ENCODE peak calls at places on chromosomes 4 and X, in four cellular contexts. F is GM12878, P is fibroblast of mammary gland, J is Panc1. M is an unnamed sample.

GRCh38 chr4:3462790-3463415 is at the start of gene DOK7:
- DNase-seq in F (no peak), P (no peak), J (no peak), M (no peak)

GRCh38 chrX:16839852-16840460 is 30.2 kb downstream of the RBBP7 start:
- DNase-seq in F (no peak), P (peak; percentile 83), J (no peak), M (no peak)

GRCh38 chr4:47926667-47927258 is 12.4 kb upstream of the NFXL1 start:
- DNase-seq in F (no peak), P (peak; percentile 57), J (peak; percentile 27), M (no peak)

GRCh38 chr4:153248641-153249198 is 44.5 kb downstream of the TRIM2 start:
- DNase-seq in F (no peak), P (no peak), J (no peak), M (no peak)

GRCh38 chr4:47729086-47729763 is 108.6 kb downstream of the CORIN start:
- DNase-seq in F (no peak), P (no peak), J (no peak), M (no peak)

GRCh38 chrX:13165266-13165665 is 120.8 kb upstream of the FAM9C start:
- DNase-seq in F (no peak), P (peak; percentile 43), J (no peak), M (no peak)

GRCh38 chr4:71540749-71541269 is 202.0 kb downstream of the SLC4A4 start:
- DNase-seq in F (no peak), P (no peak), J (no peak), M (no peak)

GRCh38 chr4:125317526-125317880 is 2.7 kb downstream of the FAT4 start:
- DNase-seq in F (no peak), P (peak; percentile 68), J (no peak), M (no peak)

GRCh38 chrX:53321216-53321942 is 40.0 kb upstream of the IQSEC2 start:
- DNase-seq in F (no peak), P (no peak), J (no peak), M (no peak)

GRCh38 chr4:120922390-120923200 is at the start of gene PRDM5:
- DNase-seq in F (no peak), P (peak; percentile 64), J (no peak), M (no peak)

GRCh38 chrX:1546601-1547275 is 9.8 kb upstream of the P2RY8 start:
- DNase-seq in F (no peak), P (no peak), J (no peak), M (no peak)

GRCh38 chrX:16771483-16772398 is 14.5 kb upstream of the TXLNG start:
- DNase-seq in F (no peak), P (peak; percentile 88), J (peak; percentile 20), M (no peak)

GRCh38 chr4:138910914-138911336 is 104.7 kb upstream of the NOCT start:
- DNase-seq in F (no peak), P (peak; percentile 70), J (peak; percentile 25), M (no peak)

DNA sequence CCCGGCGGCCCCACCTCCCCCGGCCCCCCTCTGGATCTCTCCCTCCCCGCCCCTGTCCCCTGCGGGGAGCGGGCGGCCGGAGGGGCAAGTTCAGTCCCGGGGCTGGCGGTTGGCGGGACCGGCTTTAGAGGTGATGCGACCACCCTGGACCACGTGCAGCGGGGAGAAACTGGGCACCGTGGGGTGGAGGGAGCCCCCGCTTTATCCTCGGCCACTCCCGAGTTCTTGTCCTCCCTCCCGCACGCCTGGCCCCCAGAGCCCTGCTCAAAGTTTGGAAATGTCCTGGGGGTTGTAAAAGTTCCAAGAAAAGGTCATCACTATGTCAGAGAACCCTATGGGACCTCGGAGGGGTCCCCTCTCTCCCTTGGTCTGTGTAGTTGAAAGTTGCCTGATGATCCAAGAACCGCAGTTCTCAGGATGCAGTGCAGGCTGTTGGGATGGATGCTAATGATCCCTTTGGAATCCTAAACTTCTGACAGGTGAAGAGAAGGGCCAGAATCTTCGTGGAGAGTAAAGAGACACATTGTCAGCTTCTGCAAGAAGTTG is 411 bp upstream of the VEGFC start:
- DNase-seq in F (no peak), P (no peak), J (no peak), M (no peak)
- H3K4me3 ChIP-seq in F (no peak overlapping the region), P (peak overlapping the region; percentile 35), J (peak overlapping the region; percentile 63), M (no peak overlapping the region)

DNA sequence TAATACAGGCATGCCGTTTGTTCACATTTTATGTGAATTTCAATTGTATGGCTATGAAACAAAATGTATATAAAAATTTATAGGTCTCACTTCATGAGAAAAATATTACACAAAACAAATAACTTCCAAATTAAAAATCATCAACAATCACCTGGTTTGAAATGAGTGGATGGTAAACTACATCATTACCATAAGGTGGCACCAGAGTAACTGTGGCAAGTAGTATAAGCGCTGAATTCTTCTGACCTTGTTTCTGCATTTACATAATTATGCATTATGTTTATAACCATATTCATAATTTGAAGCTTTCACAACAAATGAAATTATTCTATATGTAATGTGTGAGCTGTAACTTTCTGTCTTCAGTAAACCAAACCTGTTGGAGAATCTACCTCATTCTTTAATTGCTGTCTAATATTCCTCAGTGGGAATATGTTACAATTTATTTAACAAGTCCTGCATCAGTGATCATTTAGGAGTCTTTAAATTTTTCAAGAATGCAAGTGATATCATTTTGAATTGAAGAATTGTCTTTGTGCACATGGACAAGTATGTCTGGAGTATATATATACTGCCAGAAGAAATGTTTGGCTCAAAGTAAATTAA is 55.2 kb downstream of the MMRN1 start:
- DNase-seq in F (no peak), P (peak; percentile 1), J (no peak), M (no peak)
- TF ChIP-seq CTCF in F (peak; percentile 47), P (peak; percentile 20), J (peak; percentile 43), M (no peak)

GRCh38 chrX:55908685-55909212 is 191.2 kb downstream of the RRAGB start:
- DNase-seq in F (no peak), P (peak; percentile 2), J (no peak), M (no peak)
- H3K4me3 ChIP-seq in F (peak overlapping the region; percentile 76), P (peak overlapping the region; percentile 53), J (peak overlapping the region; percentile 56), M (peak overlapping the region; percentile 85)

DNA sequence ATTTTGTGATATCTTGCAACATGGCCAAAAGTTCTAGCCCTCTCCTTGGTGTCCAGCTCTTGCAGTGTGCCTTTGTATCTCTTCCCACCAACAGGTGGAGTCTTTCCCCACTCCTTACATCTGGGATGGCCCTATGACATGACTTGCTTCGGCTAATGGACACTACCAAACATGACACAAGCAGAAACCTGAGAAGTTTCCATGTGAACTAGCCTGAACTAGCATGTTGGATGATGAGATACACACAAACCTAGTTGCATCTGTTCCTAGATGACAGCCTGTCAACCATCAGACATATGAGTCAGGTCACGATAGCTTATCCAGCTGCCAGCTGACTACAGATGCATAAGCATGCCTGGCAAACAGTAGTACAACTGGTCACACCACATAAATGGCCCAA is 207.5 kb upstream of the FTHL17 start:
- DNase-seq in F (no peak), P (peak; percentile 42), J (no peak), M (no peak)
- TF ChIP-seq CTCF in F (no peak), P (peak; percentile 40), J (peak; percentile 16), M (no peak)

GRCh38 chr4:40193578-40193977 is 3.3 kb upstream of the RHOH start:
- DNase-seq in F (no peak), P (no peak), J (no peak), M (no peak)

GRCh38 chr4:40193018-40193571 is 3.7 kb upstream of the RHOH start:
- DNase-seq in F (no peak), P (no peak), J (no peak), M (no peak)

GRCh38 chr4:40196260-40196659 is 571 bp upstream of the RHOH start:
- DNase-seq in F (no peak), P (no peak), J (no peak), M (no peak)

GRCh38 chr4:40195182-40196177 is 1.4 kb upstream of the RHOH start:
- DNase-seq in F (no peak), P (no peak), J (no peak), M (no peak)

DNA sequence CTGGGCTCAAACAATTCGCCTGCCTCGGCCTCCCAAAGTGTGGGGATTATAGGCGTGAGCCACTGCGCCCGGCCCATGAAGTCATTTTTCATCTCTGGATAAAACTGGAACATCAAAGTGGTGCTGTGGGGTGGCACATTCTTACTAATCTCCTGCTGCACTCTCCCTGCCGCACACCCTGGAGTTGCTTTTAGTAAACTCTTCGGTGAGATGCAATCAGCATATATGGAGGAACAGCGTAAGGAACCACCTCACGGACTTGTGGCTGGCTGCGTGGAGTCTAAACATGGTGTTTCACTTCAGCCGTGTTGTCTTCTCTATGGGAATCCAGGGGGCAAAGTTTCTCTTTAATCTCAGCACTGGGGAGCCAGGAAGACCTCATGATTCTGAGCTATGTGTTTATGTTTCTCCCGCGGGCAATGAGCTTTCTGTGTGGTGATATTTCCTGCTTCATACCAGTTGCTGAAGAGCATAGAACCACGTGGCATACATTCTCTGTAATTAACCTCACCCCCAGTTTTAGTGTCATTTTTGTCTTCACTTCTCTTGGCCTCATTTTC is 2.1 kb upstream of the RHOH start:
- DNase-seq in F (no peak), P (no peak), J (no peak), M (no peak)
- H3K4me3 ChIP-seq in F (peak overlapping the region; percentile 88), P (no peak overlapping the region), J (no peak overlapping the region), M (peak overlapping the region; percentile 97)

GRCh38 chr4:85107553-85107952 is 141.1 kb upstream of the WDFY3 start:
- DNase-seq in F (no peak), P (no peak), J (no peak), M (no peak)

GRCh38 chr4:85102606-85103005 is 136.1 kb upstream of the WDFY3 start:
- DNase-seq in F (no peak), P (no peak), J (no peak), M (no peak)

DNA sequence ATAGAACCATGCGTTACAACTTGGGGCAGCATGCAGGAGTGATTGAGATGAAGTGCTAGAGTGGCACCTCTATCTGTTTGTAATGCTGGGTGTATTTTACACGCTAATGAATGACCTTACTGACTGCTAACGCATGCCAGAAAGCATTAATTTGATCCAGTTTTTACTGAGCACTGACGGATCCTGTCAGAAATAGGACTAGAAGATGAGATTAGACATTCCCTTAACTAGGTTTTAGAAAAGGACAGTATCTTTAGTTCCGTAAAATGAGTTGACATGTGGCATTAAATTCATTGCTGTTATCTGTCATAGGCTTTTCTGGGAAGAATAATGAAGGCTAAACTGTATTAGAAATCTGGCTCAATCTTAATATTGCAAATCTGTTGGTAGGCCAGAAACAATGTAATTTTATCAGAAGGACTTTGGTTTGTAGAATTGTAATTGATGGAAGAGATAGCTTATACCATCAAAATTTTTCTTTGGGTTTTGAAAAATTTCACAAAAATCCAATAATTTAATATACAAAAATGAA is 140.4 kb upstream of the WDFY3 start:
- DNase-seq in F (no peak), P (no peak), J (no peak), M (no peak)
- TF ChIP-seq CTCF in F (no peak), P (no peak), J (no peak), M (no peak)

M was measured in GM12864.